ENCODE peak calls at places on chromosomes 4 and X, in ten cellular contexts. R, S, F, E, K, X, P, U, L and Y are unnamed samples.

GRCh38 chr4:137739391-137739790 is 207.1 kb upstream of the PCDH18 start:
- DNase-seq in X (no peak), K (no peak), S (no peak), P (no peak), F (no peak), L (no peak), U (no peak), E (no peak), R (no peak), Y (no peak)

GRCh38 chr4:80360900-80361299 is 25.4 kb downstream of the CFAP299 start:
- DNase-seq in F (no peak), U (no peak), X (no peak), E (no peak), R (no peak), L (no peak), K (no peak), S (no peak), P (no peak), Y (no peak)

GRCh38 chr4:119244832-119245231 is 32.3 kb downstream of the USP53 start:
- DNase-seq in X (no peak), F (no peak), E (no peak), R (no peak), U (no peak), K (no peak), S (peak; percentile 76), L (no peak), P (no peak), Y (no peak)

GRCh38 chr4:96016615-96017299 is 176.9 kb downstream of the PDHA2 start:
- DNase-seq in P (no peak), X (no peak), F (no peak), U (no peak), S (no peak), E (peak; percentile 18), R (no peak), K (no peak), L (no peak), Y (no peak)

GRCh38 chr4:154551872-154552686 is 1.9 kb upstream of the PLRG1 start:
- DNase-seq in X (peak; percentile 48), E (peak; percentile 75), U (peak; percentile 57), K (peak; percentile 77), L (peak; percentile 86), R (peak; percentile 50), S (peak; percentile 14), F (peak; percentile 79), P (peak; percentile 72), Y (peak; percentile 52)

GRCh38 chrX:129846686-129847085 is 3.0 kb upstream of the ZDHHC9 start:
- DNase-seq in P (no peak), F (no peak), U (no peak), R (no peak), E (no peak), L (no peak), X (no peak), K (no peak), S (no peak), Y (no peak)

GRCh38 chr4:124486423-124486822 is 226.1 kb downstream of the ANKRD50 start:
- DNase-seq in R (no peak), P (no peak), U (no peak), E (no peak), L (no peak), F (no peak), S (no peak), X (no peak), K (no peak), Y (no peak)

GRCh38 chr4:144518181-144518895 is 127.6 kb upstream of the HHIP start:
- DNase-seq in S (no peak), K (no peak), P (no peak), X (no peak), R (no peak), F (no peak), L (no peak), U (no peak), E (no peak), Y (peak; percentile 25)

GRCh38 chrX:39907964-39908616 is 189.7 kb downstream of the BCOR start:
- DNase-seq in X (no peak), U (no peak), E (no peak), L (peak; percentile 78), K (peak; percentile 90), R (no peak), P (peak; percentile 44), S (no peak), F (peak; percentile 50), Y (no peak)

GRCh38 chr4:110867981-110868380 is 245.1 kb upstream of the PITX2 start:
- DNase-seq in U (no peak), S (no peak), L (no peak), X (no peak), R (no peak), F (no peak), K (no peak), E (no peak), P (no peak), Y (no peak)

GRCh38 chrX:53440101-53440500 is 5.9 kb upstream of the HSD17B10 start:
- DNase-seq in L (no peak), E (no peak), P (no peak), R (no peak), X (no peak), S (peak; percentile 17), U (no peak), F (no peak), K (no peak), Y (peak; percentile 38)

GRCh38 chrX:110401142-110401541 is 42.5 kb downstream of the RTL9 start:
- DNase-seq in U (no peak), R (no peak), S (no peak), K (no peak), E (peak; percentile 35), F (no peak), L (no peak), P (no peak), X (no peak), Y (no peak)

GRCh38 chrX:68568136-68568535 is 69.3 kb downstream of the YIPF6 start:
- DNase-seq in K (no peak), F (no peak), R (no peak), L (no peak), U (no peak), S (no peak), X (no peak), P (no peak), E (no peak), Y (no peak)

GRCh38 chr4:61462451-61463326 is 262.6 kb downstream of the ADGRL3 start:
- DNase-seq in P (no peak), U (no peak), F (peak; percentile 44), X (no peak), S (no peak), L (no peak), K (peak; percentile 4), E (no peak), R (no peak), Y (no peak)

GRCh38 chr4:51851090-51851936 is 8.4 kb downstream of the DCUN1D4 start:
- DNase-seq in P (no peak), K (no peak), R (no peak), L (no peak), E (no peak), U (no peak), S (no peak), F (no peak), X (no peak), Y (no peak)

GRCh38 chr4:159278399-159278798 is 175.5 kb downstream of the RAPGEF2 start:
- DNase-seq in R (no peak), X (no peak), E (no peak), S (no peak), K (no peak), F (no peak), P (no peak), U (no peak), L (no peak), Y (no peak)

GRCh38 chrX:135625995-135626394 is 87.4 kb upstream of the CT45A1 start:
- DNase-seq in P (no peak), E (no peak), X (no peak), R (no peak), L (no peak), U (no peak), K (peak; percentile 0), S (peak; percentile 2), F (no peak), Y (no peak)

GRCh38 chrX:31546130-31546529 is 474.3 kb upstream of the FTHL17 start:
- DNase-seq in R (no peak), U (no peak), E (no peak), X (no peak), F (no peak), S (no peak), P (no peak), L (no peak), K (peak; percentile 0), Y (no peak)

GRCh38 chr4:69167300-69167699 is 47.2 kb downstream of the UGT2B11 start:
- DNase-seq in R (no peak), L (no peak), K (peak; percentile 36), E (no peak), F (no peak), P (no peak), U (no peak), S (no peak), X (no peak), Y (no peak)

GRCh38 chrX:11461181-11462001 is 168.2 kb downstream of the AMELX start:
- DNase-seq in R (no peak), L (no peak), P (no peak), U (no peak), F (no peak), K (no peak), S (no peak), E (no peak), X (no peak), Y (no peak)

GRCh38 chr4:106370214-106370613 is 1.6 kb upstream of the GIMD1 start:
- DNase-seq in S (no peak), P (no peak), F (no peak), L (no peak), E (no peak), U (no peak), K (no peak), R (no peak), X (no peak), Y (no peak)

GRCh38 chrX:18833071-18833731 is 125.8 kb downstream of the PPEF1 start:
- DNase-seq in L (no peak), S (no peak), R (no peak), X (no peak), E (no peak), K (no peak), U (no peak), F (no peak), P (peak; percentile 38), Y (no peak)

GRCh38 chr4:26524001-26524400 is 33.7 kb upstream of the CCKAR start:
- DNase-seq in K (no peak), S (no peak), F (no peak), X (no peak), R (no peak), L (no peak), E (no peak), U (no peak), P (no peak), Y (no peak)

GRCh38 chrX:42746606-42747005 is 31.4 kb downstream of the PPP1R2C start:
- DNase-seq in P (no peak), X (no peak), U (no peak), E (no peak), S (no peak), F (no peak), L (no peak), K (no peak), R (no peak), Y (no peak)

GRCh38 chrX:42577936-42578335 is 200.0 kb downstream of the PPP1R2C start:
- DNase-seq in K (no peak), F (peak; percentile 1), L (no peak), S (no peak), X (no peak), P (no peak), E (peak; percentile 15), R (no peak), U (no peak), Y (no peak)

GRCh38 chrX:47611926-47612325 is 7.7 kb downstream of the SYN1 start:
- DNase-seq in S (no peak), P (no peak), E (no peak), L (no peak), X (no peak), R (no peak), F (no peak), U (no peak), K (no peak), Y (no peak)